ENCODE peak calls at places on chromosomes 11 and 22, in seven cellular contexts. W is dorsolateral prefrontal cortex; G is CD4-positive, CD25-positive, alpha-beta regulatory T cell; O is foreskin fibroblast; D is IMR-90; K is lower leg skin; U is psoas muscle. I is an unnamed sample.

GRCh38 chr11:78575478-78575877 is 814 bp upstream of the NARS2 start:
- DNase-seq in W (no peak), U (no peak), D (no peak), G (no peak), O (no peak), K (no peak), I (no peak)

GRCh38 chr11:72036687-72037086 is 38.0 kb downstream of the IL18BP start:
- DNase-seq in O (no peak), U (no peak), K (no peak), G (no peak), W (no peak), D (no peak), I (no peak)

GRCh38 chr11:78229106-78229505 is 40.4 kb downstream of the USP35 start:
- DNase-seq in D (no peak), K (peak; percentile 66), U (no peak), G (no peak), W (no peak), O (no peak), I (no peak)

GRCh38 chr22:42277988-42278776 is 7.7 kb upstream of the TCF20 start:
- DNase-seq in O (peak; percentile 53), K (peak; percentile 70), D (no peak), G (no peak), W (no peak), U (no peak), I (peak; percentile 19)

GRCh38 chr22:45717787-45718186 is 46.2 kb downstream of the ATXN10 start:
- DNase-seq in G (no peak), O (peak; percentile 65), D (peak; percentile 79), W (no peak), U (no peak), K (no peak), I (no peak)

GRCh38 chr11:121341609-121342008 is 49.0 kb downstream of the SC5D start:
- DNase-seq in W (no peak), O (no peak), D (no peak), U (no peak), G (no peak), K (no peak), I (no peak)

GRCh38 chr11:28547395-28547794 is 439.2 kb downstream of the METTL15 start:
- DNase-seq in G (no peak), K (no peak), U (no peak), O (no peak), D (no peak), W (no peak), I (no peak)

GRCh38 chr11:87368151-87368550 is 330.4 kb downstream of the TMEM135 start:
- DNase-seq in O (no peak), W (no peak), K (no peak), U (no peak), D (no peak), G (no peak), I (no peak)

GRCh38 chr11:46671958-46672315 is 28.5 kb downstream of the ARHGAP1 start:
- DNase-seq in W (no peak), O (no peak), U (no peak), G (no peak), D (no peak), K (no peak), I (no peak)

GRCh38 chr11:6057452-6057851 is 26.9 kb upstream of the OR56A1 start:
- DNase-seq in O (no peak), G (no peak), D (no peak), W (no peak), K (no peak), U (no peak), I (no peak)

GRCh38 chr11:1782026-1782696 is 18.4 kb upstream of the CTSD start:
- DNase-seq in W (no peak), G (no peak), K (peak; percentile 62), U (no peak), D (no peak), O (no peak), I (no peak)

GRCh38 chr11:102553835-102554282 is 23.3 kb upstream of the MMP7 start:
- DNase-seq in O (peak; percentile 41), G (no peak), D (no peak), K (no peak), U (no peak), W (no peak), I (no peak)

GRCh38 chr11:32500001-32500400 is 64.7 kb upstream of the WT1 start:
- DNase-seq in W (no peak), G (no peak), D (no peak), U (no peak), O (no peak), K (no peak), I (no peak)

DNA sequence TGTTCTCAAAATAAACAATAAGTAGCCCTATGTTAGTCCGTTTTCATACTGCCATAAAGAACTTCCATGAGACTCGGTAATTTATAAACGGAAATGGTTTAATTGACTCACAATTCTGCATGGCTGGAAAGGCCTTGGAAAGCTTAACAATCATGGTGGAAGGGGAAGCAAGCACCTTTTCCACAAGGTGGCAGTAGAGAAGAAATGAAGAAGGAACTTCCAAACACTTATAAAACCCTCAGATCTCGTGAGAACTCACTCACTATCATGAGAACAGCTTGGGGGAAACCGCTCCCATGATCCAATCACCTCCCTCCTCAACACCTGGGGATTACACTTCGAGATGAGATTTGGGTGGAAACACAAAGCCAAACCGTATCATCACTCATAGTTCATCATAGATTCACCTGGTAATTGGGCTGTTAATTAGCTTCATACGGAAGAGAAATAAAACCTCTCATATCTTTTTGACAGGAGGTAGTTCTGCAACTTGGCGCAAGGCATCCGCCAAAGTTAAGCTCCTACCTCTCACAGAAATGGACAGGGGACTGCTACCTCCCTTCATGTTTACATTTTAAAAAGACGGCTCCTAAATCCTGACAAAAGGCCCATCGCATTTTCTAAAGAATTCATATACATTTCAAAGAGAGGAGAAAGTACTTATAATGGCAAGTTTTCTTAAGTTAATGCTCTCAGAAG is 49.0 kb downstream of the MUC15 start:
- DNase-seq in W (no peak), U (no peak), G (no peak), K (no peak), O (peak; percentile 36), D (peak; percentile 6), I (peak; percentile 4)
- H3K4me3 ChIP-seq in W (no peak overlapping the region), U (no peak overlapping the region), G (no peak overlapping the region), K (no peak overlapping the region), O (no peak overlapping the region), D (no peak overlapping the region), I (no peak overlapping the region)

DNA sequence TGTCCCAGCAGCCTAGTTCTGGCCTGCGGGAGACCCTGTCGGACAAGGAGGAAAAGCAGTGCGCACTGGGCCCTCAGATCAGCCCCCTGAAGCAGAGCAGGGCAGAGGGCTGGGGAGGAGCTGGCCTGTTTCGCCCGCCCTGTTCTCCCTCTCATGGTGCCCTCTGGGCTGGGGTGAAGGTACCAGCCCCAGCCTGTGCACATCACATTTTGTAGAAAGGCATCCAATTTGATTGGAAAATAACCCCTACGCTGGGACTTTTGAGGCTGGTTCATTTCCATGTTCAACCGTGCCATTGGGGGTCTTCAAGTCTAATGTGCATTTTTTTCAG is 836 bp upstream of the NAP1L4 start:
- DNase-seq in O (no peak), K (no peak), W (no peak), G (no peak), U (no peak), D (no peak), I (no peak)
- H3K4me3 ChIP-seq in O (peak overlapping the region; percentile 87), K (peak overlapping the region; percentile 44), W (peak overlapping the region; percentile 88), G (no peak overlapping the region), U (peak overlapping the region; percentile 94), D (peak overlapping the region; percentile 92), I (peak overlapping the region; percentile 86)

DNA sequence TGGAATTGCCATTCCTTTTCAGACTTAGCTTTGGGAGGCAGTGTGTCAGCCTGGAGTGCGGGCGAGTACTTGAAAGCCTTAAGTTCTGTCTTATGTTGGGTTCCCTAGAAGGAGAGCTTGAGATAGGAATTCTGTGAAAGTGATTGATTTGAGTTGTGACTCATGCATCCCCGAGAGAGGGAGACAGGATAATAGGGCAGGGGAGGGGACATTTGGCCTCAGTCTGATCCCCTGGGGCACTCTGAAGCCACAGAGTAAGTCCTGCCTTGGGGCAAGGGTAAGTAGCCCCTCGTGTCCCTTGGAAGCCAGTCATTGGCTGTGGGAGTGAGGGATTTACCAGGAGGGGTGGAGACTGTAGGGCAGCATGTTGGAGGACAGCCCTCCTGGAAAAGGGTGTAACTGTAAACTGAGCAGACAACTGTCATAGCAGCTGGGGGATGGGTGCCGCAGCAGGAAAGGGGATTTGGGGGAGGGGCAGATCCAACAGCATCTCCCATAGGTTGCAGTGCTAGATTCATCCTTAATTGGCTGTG is 44.0 kb downstream of the KIAA1671 start:
- DNase-seq in K (no peak), O (peak; percentile 14), W (no peak), U (no peak), D (no peak), G (no peak), I (no peak)
- H3K4me3 ChIP-seq in K (no peak overlapping the region), O (no peak overlapping the region), W (no peak overlapping the region), U (no peak overlapping the region), D (no peak overlapping the region), G (no peak overlapping the region), I (no peak overlapping the region)

GRCh38 chr22:37021710-37022482 is 2.4 kb downstream of the MPST start:
- DNase-seq in G (peak; percentile 47), U (peak; percentile 50), O (peak; percentile 78), W (no peak), K (no peak), D (peak; percentile 34), I (peak; percentile 34)
- H3K4me3 ChIP-seq in G (no peak overlapping the region), U (no peak overlapping the region), O (no peak overlapping the region), W (no peak overlapping the region), K (no peak overlapping the region), D (no peak overlapping the region), I (no peak overlapping the region)

DNA sequence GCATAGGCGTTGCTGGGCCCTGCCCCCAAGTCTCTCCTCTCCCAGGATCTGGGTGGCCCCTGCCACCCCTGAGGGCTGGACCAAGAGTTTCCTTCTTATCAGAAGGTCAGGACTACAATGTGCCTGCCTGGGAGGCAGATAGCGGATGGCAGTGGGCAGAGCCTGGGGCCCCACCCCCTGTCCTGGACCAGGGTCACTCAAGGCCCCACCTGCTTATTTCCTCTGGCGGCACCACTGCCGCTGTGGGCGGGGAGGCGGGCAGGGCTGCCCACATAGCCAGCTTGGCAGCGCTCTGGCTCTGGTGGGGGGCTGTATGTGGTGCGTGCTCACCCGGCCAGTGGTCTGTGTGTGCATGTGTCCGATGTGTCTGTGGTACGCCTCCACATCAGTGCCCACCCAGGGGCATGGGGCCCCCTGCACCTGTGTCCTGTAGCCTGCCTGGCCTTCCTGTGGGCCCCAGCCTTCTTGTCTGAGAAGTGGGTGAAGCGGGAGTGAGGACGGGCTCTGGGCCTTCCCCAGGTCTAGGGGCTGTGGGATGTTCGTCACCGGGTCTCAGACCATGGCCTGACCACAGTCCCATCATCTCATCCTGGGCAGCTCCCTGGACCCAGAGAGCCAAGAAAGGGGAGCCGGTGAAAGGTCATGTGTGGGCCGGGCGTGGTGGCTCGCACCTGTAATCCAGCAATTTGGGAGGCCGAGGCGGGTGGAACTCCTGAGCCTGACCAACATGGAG is 3.0 kb downstream of the GAS2L1 start:
- DNase-seq in U (no peak), W (peak; percentile 45), G (no peak), D (no peak), O (no peak), K (peak; percentile 87), I (no peak)
- H3K4me3 ChIP-seq in U (peak overlapping the region; percentile 92), W (peak overlapping the region; percentile 83), G (no peak overlapping the region), D (no peak overlapping the region), O (peak overlapping the region; percentile 22), K (no peak overlapping the region), I (no peak overlapping the region)

I was measured in GM12864.